ENCODE peak calls at places on chromosomes 13 and 19, in four cellular contexts. T, Y, B and C are unnamed samples. For H3K4me1, the result is how much of the 10 kb centered on the place peaks cover.

GRCh38 chr13:69287050-69287698 is 820.5 kb upstream of the ATXN8OS start:
- DNase-seq in B (no peak), T (no peak), Y (no peak), C (no peak)

GRCh38 chr19:39473443-39473960 is 7.1 kb upstream of the TIMM50 start:
- DNase-seq in Y (no peak), B (no peak), T (no peak), C (no peak)

GRCh38 chr13:94419304-94419943 is 60.1 kb downstream of the DCT start:
- DNase-seq in B (peak), Y (no peak), T (no peak), C (no peak)

GRCh38 chr13:57045816-57046691 is 94.7 kb upstream of the PRR20A start:
- DNase-seq in Y (no peak), B (no peak), T (no peak), C (peak)

GRCh38 chr13:60335531-60335930 is 61.5 kb upstream of the TDRD3 start:
- DNase-seq in Y (peak), T (no peak), B (peak), C (no peak)

GRCh38 chr19:28961772-28962500 is 251.0 kb downstream of the UQCRFS1 start:
- DNase-seq in T (no peak), B (peak), Y (no peak), C (no peak)

GRCh38 chr19:18157465-18158063 is 4.6 kb downstream of the PIK3R2 start:
- DNase-seq in T (no peak), Y (peak), B (no peak), C (peak)

GRCh38 chr19:44303305-44303704 is 1.5 kb downstream of the ZNF235 start:
- DNase-seq in T (no peak), B (peak), Y (no peak), C (no peak)

GRCh38 chr13:99796175-99796819 is 175.3 kb downstream of the ZIC5 start:
- DNase-seq in Y (peak), B (peak), T (peak), C (peak)

GRCh38 chr13:114062754-114063153 is 69.7 kb downstream of the RASA3 start:
- DNase-seq in T (no peak), B (peak), Y (no peak), C (no peak)

GRCh38 chr19:6739884-6740588 is 556 bp downstream of the TRIP10 start:
- DNase-seq in Y (peak), T (peak), B (peak), C (peak)

GRCh38 chr19:6737873-6738725 is 719 bp upstream of the GPR108 start:
- DNase-seq in Y (peak), B (peak), T (peak), C (peak)

GRCh38 chr19:6740589-6741348 is 1.3 kb downstream of the TRIP10 start:
- DNase-seq in B (peak), T (no peak), Y (peak), C (peak)

GRCh38 chr19:6738726-6739389 is 622 bp upstream of the TRIP10 start:
- DNase-seq in Y (peak), B (peak), T (peak), C (peak)

GRCh38 chr19:6739390-6739883 is at the start of gene TRIP10:
- DNase-seq in Y (peak), T (peak), B (peak), C (peak)
- H3K4me1 ChIP-seq in Y (half or more), T (under half), B (under half), C (under half)

GRCh38 chr13:79621902-79622301 is 140.9 kb downstream of the NDFIP2 start:
- DNase-seq in T (peak), Y (no peak), B (no peak), C (no peak)
- TF ChIP-seq EZH2phosphoT487 in T (no peak), Y (no peak), B (no peak), C (no peak)

GRCh38 chr19:42280761-42281174 is 11.7 kb downstream of the CIC start:
- DNase-seq in T (no peak), Y (no peak), B (peak), C (no peak)
- H3K4me1 ChIP-seq in T (under half), Y (under half), B (half or more), C (half or more)

GRCh38 chr19:55700813-55701212 is 25.8 kb downstream of the EPN1 start:
- DNase-seq in Y (no peak), T (no peak), B (no peak), C (no peak)

GRCh38 chr19:55702131-55702627 is 27.2 kb downstream of the EPN1 start:
- DNase-seq in T (no peak), B (no peak), Y (no peak), C (peak)

GRCh38 chr19:55705972-55706371 is 30.9 kb downstream of the EPN1 start:
- DNase-seq in T (no peak), B (no peak), Y (no peak), C (no peak)

GRCh38 chr19:55704494-55705245 is 29.6 kb downstream of the EPN1 start:
- DNase-seq in T (no peak), B (peak), Y (peak), C (no peak)

DNA sequence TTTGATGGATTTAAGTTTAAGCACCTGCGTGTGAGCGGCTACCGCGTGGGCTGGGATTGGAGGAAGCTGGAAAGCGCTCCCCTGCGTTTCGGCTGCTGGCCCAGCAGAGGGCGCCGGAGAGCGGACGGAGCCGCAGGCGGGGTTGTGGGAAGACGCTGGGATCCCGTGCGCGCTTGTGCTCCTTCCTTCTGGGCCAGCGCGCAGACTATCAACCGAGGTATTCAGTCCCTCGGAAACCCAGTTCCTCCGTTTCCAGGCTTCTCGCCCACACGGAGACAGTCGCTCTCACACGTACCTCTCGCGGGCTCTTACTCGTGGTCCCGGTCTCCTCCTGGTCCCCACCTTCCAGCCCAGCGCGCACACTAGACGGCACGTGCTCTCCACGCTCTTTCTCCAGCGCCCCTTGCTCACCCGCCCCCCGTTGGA is 28.8 kb downstream of the EPN1 start:
- DNase-seq in T (no peak), Y (peak), B (peak), C (no peak)
- TF ChIP-seq EZH2phosphoT487 in T (no peak), Y (no peak), B (no peak), C (no peak)

GRCh38 chr13:32946558-32946957 is 69.7 kb upstream of the KL start:
- DNase-seq in B (no peak), Y (no peak), T (no peak), C (no peak)
- H3K4me1 ChIP-seq in B (under half), Y (under half), T (under half), C (under half)

GRCh38 chr13:22700488-22700887 is 480.3 kb upstream of the SGCG start:
- DNase-seq in B (no peak), T (no peak), Y (no peak), C (no peak)
- TF ChIP-seq EZH2phosphoT487 in B (no peak), T (no peak), Y (no peak), C (no peak)

GRCh38 chr13:30906411-30906990 is 430 bp downstream of the MEDAG start:
- DNase-seq in B (peak), T (no peak), Y (no peak), C (no peak)

GRCh38 chr13:30905932-30906383 is at the start of gene MEDAG:
- DNase-seq in T (no peak), Y (no peak), B (peak), C (no peak)

GRCh38 chr13:30904043-30904442 is 2.0 kb upstream of the MEDAG start:
- DNase-seq in T (no peak), Y (no peak), B (no peak), C (no peak)

GRCh38 chr13:30908416-30908980 is 2.4 kb downstream of the MEDAG start:
- DNase-seq in Y (no peak), T (no peak), B (peak), C (peak)

DNA sequence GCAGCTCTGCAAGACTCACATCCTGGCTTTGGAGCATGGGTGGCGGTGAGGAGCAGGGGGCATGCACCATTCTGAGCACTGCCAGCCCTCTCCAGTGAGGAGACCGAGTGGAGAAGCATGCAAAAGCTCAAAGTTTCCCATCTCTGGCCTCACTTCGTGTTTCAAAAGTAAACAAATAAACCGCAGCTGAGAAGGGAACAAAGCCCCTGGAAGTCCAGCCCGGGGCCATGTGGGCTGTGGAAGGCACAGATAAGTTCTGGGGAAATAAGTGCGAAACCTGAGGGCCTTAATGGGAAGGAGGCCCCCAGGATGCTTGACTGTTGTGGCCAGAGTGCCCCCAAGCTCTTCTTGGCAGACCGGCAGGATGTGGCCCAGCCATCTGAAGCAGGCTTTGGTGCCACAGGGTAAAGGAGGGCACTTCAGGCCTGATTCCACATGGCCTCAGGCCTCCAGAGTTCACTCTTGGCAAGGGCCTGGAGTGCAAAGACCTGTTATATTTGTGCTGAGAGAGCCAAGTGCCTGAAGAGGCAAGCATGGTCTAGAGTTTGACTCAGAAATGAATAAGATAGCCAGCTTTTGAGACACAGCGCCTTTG is 1.2 kb downstream of the MEDAG start:
- DNase-seq in Y (no peak), T (no peak), B (peak), C (peak)
- H3K4me1 ChIP-seq in Y (under half), T (under half), B (under half), C (under half)

GRCh38 chr19:46191356-46191755 is 38.2 kb upstream of the IGFL1 start:
- DNase-seq in B (no peak), Y (no peak), T (no peak), C (no peak)
- TF ChIP-seq EZH2phosphoT487 in B (no peak), Y (no peak), T (no peak), C (no peak)

DNA sequence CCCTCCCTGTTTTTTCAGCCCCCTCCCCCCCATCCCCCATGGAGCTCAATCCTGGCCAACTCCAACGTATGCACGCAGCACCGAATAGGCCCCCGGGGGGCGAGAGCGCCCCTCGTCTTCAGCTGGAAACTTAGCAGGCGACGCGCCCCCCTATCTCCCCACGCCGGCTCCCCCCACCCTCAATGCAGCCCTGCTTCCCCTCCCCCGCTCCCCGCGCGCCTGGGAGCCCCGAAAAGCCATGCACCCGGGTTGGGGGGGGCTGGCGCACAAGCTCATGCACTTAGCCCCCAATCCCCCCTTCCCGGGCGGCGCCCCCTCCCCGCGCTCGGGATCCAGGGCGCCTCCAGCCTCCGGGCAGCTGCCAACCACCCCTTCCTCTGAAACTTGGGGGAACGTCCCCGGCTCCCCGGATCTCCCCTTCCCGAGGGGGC is 508 bp downstream of the ZBTB7A start:
- DNase-seq in T (no peak), B (no peak), Y (no peak), C (no peak)
- H3K4me1 ChIP-seq in T (under half), B (under half), Y (under half), C (under half)